ENCODE peak calls at places on chromosomes 6 and 20, in five cellular contexts. One of them, this sample, is unnamed.

GRCh38 chr20:58900292-58900931 is 47.9 kb downstream of the GNAS start:
- DNase-seq in GM03348: no peak
- DNase-seq in stimulated activated CD4-positive, alpha-beta T cell treated with anti-CD3 and anti-CD28 coated beads, Interleukin-4, amount 100 ng/mL, for 24 hours: no peak
- DNase-seq in occipital lobe: no peak
- DNase-seq in RWPE1: no peak
- DNase-seq in this sample: no peak

GRCh38 chr20:64090165-64090564 is 6.0 kb upstream of the LKAAEAR1 start:
- DNase-seq in GM03348: no peak
- DNase-seq in stimulated activated CD4-positive, alpha-beta T cell treated with anti-CD3 and anti-CD28 coated beads, Interleukin-4, amount 100 ng/mL, for 24 hours: no peak
- DNase-seq in occipital lobe: peak; percentile 69
- DNase-seq in RWPE1: no peak
- DNase-seq in this sample: no peak

GRCh38 chr6:127641905-127642304 is 64.9 kb downstream of the C6orf58 start:
- DNase-seq in GM03348: peak; percentile 64
- DNase-seq in stimulated activated CD4-positive, alpha-beta T cell treated with anti-CD3 and anti-CD28 coated beads, Interleukin-4, amount 100 ng/mL, for 24 hours: peak; percentile 4
- DNase-seq in occipital lobe: no peak
- DNase-seq in RWPE1: peak; percentile 45
- DNase-seq in this sample: no peak

GRCh38 chr20:62066983-62067433 is 1.3 kb upstream of the TAF4 start:
- DNase-seq in GM03348: peak; percentile 58
- DNase-seq in stimulated activated CD4-positive, alpha-beta T cell treated with anti-CD3 and anti-CD28 coated beads, Interleukin-4, amount 100 ng/mL, for 24 hours: no peak
- DNase-seq in occipital lobe: no peak
- DNase-seq in RWPE1: no peak
- DNase-seq in this sample: peak; percentile 21

GRCh38 chr6:168194732-168195565 is 115.9 kb upstream of the FRMD1 start:
- DNase-seq in GM03348: no peak
- DNase-seq in stimulated activated CD4-positive, alpha-beta T cell treated with anti-CD3 and anti-CD28 coated beads, Interleukin-4, amount 100 ng/mL, for 24 hours: no peak
- DNase-seq in occipital lobe: no peak
- DNase-seq in RWPE1: no peak
- DNase-seq in this sample: no peak

GRCh38 chr6:14915888-14916832 is 329.7 kb upstream of the JARID2 start:
- DNase-seq in GM03348: no peak
- DNase-seq in stimulated activated CD4-positive, alpha-beta T cell treated with anti-CD3 and anti-CD28 coated beads, Interleukin-4, amount 100 ng/mL, for 24 hours: no peak
- DNase-seq in occipital lobe: no peak
- DNase-seq in RWPE1: no peak
- DNase-seq in this sample: no peak

GRCh38 chr6:14077193-14077853 is 40.2 kb upstream of the CD83 start:
- DNase-seq in GM03348: no peak
- DNase-seq in stimulated activated CD4-positive, alpha-beta T cell treated with anti-CD3 and anti-CD28 coated beads, Interleukin-4, amount 100 ng/mL, for 24 hours: no peak
- DNase-seq in occipital lobe: no peak
- DNase-seq in RWPE1: no peak
- DNase-seq in this sample: no peak

GRCh38 chr6:30837870-30838269 is 46.4 kb upstream of the DDR1 start:
- DNase-seq in GM03348: no peak
- DNase-seq in stimulated activated CD4-positive, alpha-beta T cell treated with anti-CD3 and anti-CD28 coated beads, Interleukin-4, amount 100 ng/mL, for 24 hours: no peak
- DNase-seq in occipital lobe: no peak
- DNase-seq in RWPE1: no peak
- DNase-seq in this sample: no peak

GRCh38 chr6:151546941-151547659 is 53.3 kb downstream of the CCDC170 start:
- DNase-seq in GM03348: no peak
- DNase-seq in stimulated activated CD4-positive, alpha-beta T cell treated with anti-CD3 and anti-CD28 coated beads, Interleukin-4, amount 100 ng/mL, for 24 hours: no peak
- DNase-seq in occipital lobe: no peak
- DNase-seq in RWPE1: no peak
- DNase-seq in this sample: no peak

This sample was measured in hippocampal formation.